ENCODE peak calls at places on chromosome 2, in seven cellular contexts. One of them, this sample, is unnamed. For H3K36me3, the result is how much of the 10 kb centered on the place peaks cover.

GRCh38 chr2:220835563-220835962 is 736.5 kb downstream of the EPHA4 start:
- DNase-seq in left ventricle myocardium inferior: no peak
- DNase-seq in IMR-90: peak
- DNase-seq in colonic mucosa: no peak
- DNase-seq in brain microvascular endothelial cell: peak
- DNase-seq in fibroblast of lung: peak
- DNase-seq in heart left ventricle: no peak
- DNase-seq in this sample: peak

GRCh38 chr2:196259507-196260481 is 88.4 kb upstream of the STK17B start:
- DNase-seq in left ventricle myocardium inferior: no peak
- DNase-seq in colonic mucosa: no peak
- DNase-seq in brain microvascular endothelial cell: peak
- DNase-seq in heart left ventricle: no peak
- DNase-seq in IMR-90: peak
- DNase-seq in fibroblast of lung: peak
- DNase-seq in this sample: peak

GRCh38 chr2:8847400-8847799 is 10.0 kb upstream of the KIDINS220 start:
- DNase-seq in left ventricle myocardium inferior: no peak
- DNase-seq in fibroblast of lung: peak
- DNase-seq in colonic mucosa: no peak
- DNase-seq in brain microvascular endothelial cell: no peak
- DNase-seq in IMR-90: peak
- DNase-seq in heart left ventricle: no peak
- DNase-seq in this sample: peak

GRCh38 chr2:904243-905024 is 46.2 kb upstream of the SNTG2 start:
- DNase-seq in fibroblast of lung: no peak
- DNase-seq in left ventricle myocardium inferior: no peak
- DNase-seq in heart left ventricle: no peak
- DNase-seq in colonic mucosa: no peak
- DNase-seq in IMR-90: no peak
- DNase-seq in brain microvascular endothelial cell: no peak
- DNase-seq in this sample: no peak

GRCh38 chr2:229273384-229274338 is 2.6 kb upstream of the PID1 start:
- DNase-seq in left ventricle myocardium inferior: peak
- DNase-seq in fibroblast of lung: peak
- DNase-seq in IMR-90: peak
- DNase-seq in heart left ventricle: no peak
- DNase-seq in colonic mucosa: peak
- DNase-seq in brain microvascular endothelial cell: peak
- DNase-seq in this sample: peak

GRCh38 chr2:112301171-112301584 is 25.8 kb downstream of the ZC3H6 start:
- DNase-seq in brain microvascular endothelial cell: peak
- DNase-seq in heart left ventricle: no peak
- DNase-seq in left ventricle myocardium inferior: no peak
- DNase-seq in IMR-90: peak
- DNase-seq in colonic mucosa: no peak
- DNase-seq in fibroblast of lung: no peak
- DNase-seq in this sample: peak

GRCh38 chr2:134648547-134648946 is 70.3 kb downstream of the TMEM163 start:
- DNase-seq in left ventricle myocardium inferior: no peak
- DNase-seq in IMR-90: no peak
- DNase-seq in heart left ventricle: no peak
- DNase-seq in fibroblast of lung: no peak
- DNase-seq in colonic mucosa: no peak
- DNase-seq in brain microvascular endothelial cell: no peak
- DNase-seq in this sample: peak

GRCh38 chr2:220220009-220220408 is 592.6 kb downstream of the SLC4A3 start:
- DNase-seq in colonic mucosa: no peak
- DNase-seq in IMR-90: no peak
- DNase-seq in brain microvascular endothelial cell: no peak
- DNase-seq in heart left ventricle: no peak
- DNase-seq in left ventricle myocardium inferior: no peak
- DNase-seq in fibroblast of lung: no peak
- DNase-seq in this sample: no peak

GRCh38 chr2:63665806-63666205 is 77.0 kb downstream of the MDH1 start:
- DNase-seq in colonic mucosa: no peak
- DNase-seq in heart left ventricle: no peak
- DNase-seq in IMR-90: peak
- DNase-seq in left ventricle myocardium inferior: no peak
- DNase-seq in fibroblast of lung: peak
- DNase-seq in brain microvascular endothelial cell: peak
- DNase-seq in this sample: no peak

GRCh38 chr2:102358496-102358895 is 2.9 kb downstream of the IL18R1 start:
- DNase-seq in IMR-90: no peak
- DNase-seq in fibroblast of lung: no peak
- DNase-seq in brain microvascular endothelial cell: no peak
- DNase-seq in left ventricle myocardium inferior: no peak
- DNase-seq in colonic mucosa: no peak
- DNase-seq in heart left ventricle: no peak
- DNase-seq in this sample: no peak

GRCh38 chr2:108630567-108631405 is 88.5 kb upstream of the RANBP2 start:
- DNase-seq in brain microvascular endothelial cell: no peak
- DNase-seq in left ventricle myocardium inferior: no peak
- DNase-seq in heart left ventricle: no peak
- DNase-seq in fibroblast of lung: no peak
- DNase-seq in colonic mucosa: no peak
- DNase-seq in IMR-90: peak
- DNase-seq in this sample: peak

GRCh38 chr2:286774-287392 is 1.0 kb downstream of the ALKAL2 start:
- DNase-seq in colonic mucosa: no peak
- DNase-seq in IMR-90: no peak
- DNase-seq in brain microvascular endothelial cell: no peak
- DNase-seq in left ventricle myocardium inferior: no peak
- DNase-seq in heart left ventricle: no peak
- DNase-seq in fibroblast of lung: no peak
- DNase-seq in this sample: no peak

GRCh38 chr2:12928706-12929291 is 212.1 kb downstream of the TRIB2 start:
- DNase-seq in brain microvascular endothelial cell: no peak
- DNase-seq in colonic mucosa: no peak
- DNase-seq in left ventricle myocardium inferior: no peak
- DNase-seq in fibroblast of lung: peak
- DNase-seq in heart left ventricle: no peak
- DNase-seq in IMR-90: peak
- DNase-seq in this sample: peak

GRCh38 chr2:182717451-182718215 is 1.6 kb downstream of the DNAJC10 start:
- DNase-seq in IMR-90: no peak
- DNase-seq in brain microvascular endothelial cell: no peak
- DNase-seq in left ventricle myocardium inferior: no peak
- DNase-seq in heart left ventricle: no peak
- DNase-seq in fibroblast of lung: no peak
- DNase-seq in colonic mucosa: no peak
- DNase-seq in this sample: no peak

GRCh38 chr2:176087330-176088047 is 3.7 kb upstream of the EVX2 start:
- DNase-seq in brain microvascular endothelial cell: no peak
- DNase-seq in heart left ventricle: no peak
- DNase-seq in IMR-90: no peak
- DNase-seq in colonic mucosa: peak
- DNase-seq in fibroblast of lung: no peak
- DNase-seq in left ventricle myocardium inferior: no peak
- DNase-seq in this sample: no peak
- H3K4me3 ChIP-seq in brain microvascular endothelial cell: no peak
- H3K4me3 ChIP-seq in heart left ventricle: peak
- H3K4me3 ChIP-seq in IMR-90: no peak
- H3K4me3 ChIP-seq in colonic mucosa: peak
- H3K4me3 ChIP-seq in fibroblast of lung: no peak
- H3K4me3 ChIP-seq in left ventricle myocardium inferior: peak
- H3K4me3 ChIP-seq in this sample: no peak

GRCh38 chr2:65957454-65957853 is 477.5 kb upstream of the MEIS1 start:
- DNase-seq in brain microvascular endothelial cell: no peak
- DNase-seq in colonic mucosa: no peak
- DNase-seq in heart left ventricle: no peak
- DNase-seq in left ventricle myocardium inferior: no peak
- DNase-seq in IMR-90: no peak
- DNase-seq in fibroblast of lung: no peak
- DNase-seq in this sample: no peak
- TF ChIP-seq CTCF in brain microvascular endothelial cell: no peak
- TF ChIP-seq CTCF in colonic mucosa: no peak
- TF ChIP-seq CTCF in heart left ventricle: no peak
- TF ChIP-seq CTCF in left ventricle myocardium inferior: no peak
- TF ChIP-seq CTCF in IMR-90: no peak
- TF ChIP-seq CTCF in fibroblast of lung: no peak
- TF ChIP-seq CTCF in this sample: no peak

DNA sequence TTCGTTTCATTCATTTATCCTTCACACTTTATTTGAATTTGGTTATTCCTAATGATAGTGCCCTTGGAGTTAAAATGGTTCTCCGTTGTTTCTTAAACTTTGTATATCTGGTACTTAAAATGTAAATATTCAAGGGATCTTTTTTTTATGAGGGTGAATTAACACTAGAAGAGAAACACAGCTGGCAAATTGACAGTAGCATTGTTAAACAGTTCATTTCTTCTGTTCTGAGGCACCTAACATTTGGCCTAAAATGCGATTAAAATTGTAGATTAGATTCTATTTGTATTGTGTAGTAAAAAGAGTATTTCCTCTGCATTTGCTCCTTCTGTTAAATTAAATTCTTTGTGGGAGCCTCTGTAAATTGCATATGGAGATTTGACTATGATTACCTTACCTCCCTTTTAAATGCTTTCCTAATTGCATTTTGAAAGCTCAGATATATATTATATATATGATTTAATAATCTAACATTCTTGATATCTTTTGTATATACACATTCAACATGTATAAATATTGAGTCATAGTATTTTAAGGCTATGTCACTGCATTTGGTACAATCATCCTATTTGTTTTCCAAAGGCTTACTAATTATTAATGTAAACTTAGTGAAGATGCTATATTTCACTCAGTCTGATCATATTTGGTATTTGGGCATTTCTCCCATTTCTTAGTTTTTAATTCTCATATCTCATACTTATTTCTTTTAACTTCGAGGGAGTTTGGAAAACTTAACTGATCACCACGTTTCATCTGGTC is 124.4 kb downstream of the AGPS start:
- DNase-seq in colonic mucosa: no peak
- DNase-seq in IMR-90: peak
- DNase-seq in heart left ventricle: no peak
- DNase-seq in fibroblast of lung: peak
- DNase-seq in brain microvascular endothelial cell: no peak
- DNase-seq in left ventricle myocardium inferior: no peak
- DNase-seq in this sample: peak
- H3K36me3 ChIP-seq in colonic mucosa: under half
- H3K36me3 ChIP-seq in IMR-90: under half
- H3K36me3 ChIP-seq in heart left ventricle: under half
- H3K36me3 ChIP-seq in fibroblast of lung: under half
- H3K36me3 ChIP-seq in brain microvascular endothelial cell: under half
- H3K36me3 ChIP-seq in left ventricle myocardium inferior: under half
- H3K36me3 ChIP-seq in this sample: under half

DNA sequence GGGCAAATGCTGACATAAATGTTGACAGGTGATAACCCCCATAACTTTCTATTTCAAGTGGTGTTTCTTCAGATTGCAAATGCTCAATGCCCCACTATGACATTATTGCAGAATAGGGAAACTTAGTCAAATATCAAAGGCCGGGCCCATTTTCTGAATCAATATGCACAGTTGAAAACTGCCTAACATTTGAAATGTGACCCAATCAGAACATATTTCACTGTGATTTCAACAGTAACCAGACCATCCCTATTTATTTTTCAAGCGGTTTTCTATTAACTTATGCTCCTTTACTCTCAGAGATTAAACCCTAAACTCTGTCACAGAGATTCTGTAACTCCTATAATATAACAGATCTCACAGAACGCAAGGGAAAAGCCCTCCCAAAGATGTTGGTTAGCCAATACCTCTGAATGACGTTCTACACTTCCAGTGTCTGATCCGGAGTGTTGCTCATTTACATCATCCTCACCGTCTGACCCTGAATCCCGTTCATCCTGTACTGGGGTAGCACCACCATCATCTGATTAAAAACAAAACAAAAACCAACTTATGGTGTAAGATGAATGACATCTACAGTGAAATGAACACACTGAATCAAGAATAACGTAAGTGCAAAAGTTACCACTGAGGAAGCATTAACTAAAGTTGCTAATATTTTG is 2.9 kb downstream of the IWS1 start:
- DNase-seq in colonic mucosa: no peak
- DNase-seq in fibroblast of lung: no peak
- DNase-seq in IMR-90: no peak
- DNase-seq in brain microvascular endothelial cell: no peak
- DNase-seq in left ventricle myocardium inferior: no peak
- DNase-seq in heart left ventricle: no peak
- DNase-seq in this sample: no peak
- H3K4me3 ChIP-seq in colonic mucosa: no peak
- H3K4me3 ChIP-seq in fibroblast of lung: no peak
- H3K4me3 ChIP-seq in IMR-90: no peak
- H3K4me3 ChIP-seq in brain microvascular endothelial cell: no peak
- H3K4me3 ChIP-seq in left ventricle myocardium inferior: no peak
- H3K4me3 ChIP-seq in heart left ventricle: no peak
- H3K4me3 ChIP-seq in this sample: no peak

DNA sequence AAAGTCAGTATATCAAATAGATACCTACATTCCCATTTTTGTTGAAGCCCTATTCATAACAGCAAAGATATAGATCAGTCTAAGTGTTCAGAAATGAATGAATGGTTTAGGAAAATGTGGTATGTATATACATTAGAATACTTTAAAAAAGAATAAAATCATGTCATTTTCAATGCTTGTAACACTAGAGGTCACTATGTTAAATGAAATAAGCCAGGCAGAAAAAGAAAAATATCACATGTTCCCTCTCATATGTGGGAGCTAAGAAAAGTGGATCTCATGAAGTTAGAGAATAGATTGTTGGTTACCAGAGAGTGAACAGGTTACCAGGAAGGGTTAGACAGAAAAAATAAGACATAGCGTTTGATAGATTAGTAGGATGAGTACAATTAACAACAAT is 1111.0 kb upstream of the SLC39A10 start:
- DNase-seq in heart left ventricle: no peak
- DNase-seq in brain microvascular endothelial cell: no peak
- DNase-seq in left ventricle myocardium inferior: no peak
- DNase-seq in IMR-90: no peak
- DNase-seq in fibroblast of lung: peak
- DNase-seq in colonic mucosa: no peak
- DNase-seq in this sample: peak
- TF ChIP-seq CTCF in heart left ventricle: no peak
- TF ChIP-seq CTCF in brain microvascular endothelial cell: no peak
- TF ChIP-seq CTCF in left ventricle myocardium inferior: no peak
- TF ChIP-seq CTCF in IMR-90: peak
- TF ChIP-seq CTCF in fibroblast of lung: no peak
- TF ChIP-seq CTCF in colonic mucosa: no peak
- TF ChIP-seq CTCF in this sample: peak